ENCODE peak calls at places on chromosomes 6 and 20, in six cellular contexts. N is H4, U is GM19239, V is IMR-90, G is NCI-H1105, P is posterior cingulate gyrus. F is an unnamed sample.

GRCh38 chr20:50930139-50931047 is 844 bp downstream of the ADNP start:
- DNase-seq in U (no peak), G (no peak), V (no peak), P (peak; percentile 70), N (no peak), F (no peak)

GRCh38 chr6:32178547-32179440 is 589 bp downstream of the RNF5 start:
- DNase-seq in V (no peak), N (no peak), U (no peak), P (no peak), G (no peak), F (no peak)

GRCh38 chr6:122696079-122696478 is 83.4 kb upstream of the FABP7 start:
- DNase-seq in P (no peak), U (no peak), G (no peak), V (peak; percentile 94), N (peak; percentile 37), F (no peak)

GRCh38 chr6:156925718-156926607 is 148.8 kb downstream of the ARID1B start:
- DNase-seq in N (no peak), U (no peak), V (no peak), P (no peak), G (no peak), F (no peak)

GRCh38 chr6:63975685-63976084 is 340.1 kb downstream of the PHF3 start:
- DNase-seq in P (no peak), N (no peak), V (no peak), G (no peak), U (no peak), F (no peak)

GRCh38 chr6:13377054-13377758 is 48.9 kb upstream of the TBC1D7 start:
- DNase-seq in U (no peak), N (no peak), P (no peak), V (no peak), G (no peak), F (no peak)

GRCh38 chr6:154932562-154933027 is 62.5 kb upstream of the TIAM2 start:
- DNase-seq in V (peak; percentile 78), P (no peak), G (no peak), U (no peak), N (peak; percentile 58), F (peak; percentile 61)

GRCh38 chr20:3090565-3090964 is 6.0 kb upstream of the AVP start:
- DNase-seq in G (no peak), V (no peak), N (no peak), P (no peak), U (no peak), F (no peak)

GRCh38 chr6:12602951-12603710 is 113.4 kb upstream of the PHACTR1 start:
- DNase-seq in U (no peak), P (no peak), G (peak; percentile 9), N (peak; percentile 66), V (peak; percentile 77), F (no peak)

GRCh38 chr6:28816909-28817807 is 106.6 kb downstream of the TRIM27 start:
- DNase-seq in N (peak; percentile 80), V (peak; percentile 86), G (peak; percentile 17), U (peak; percentile 16), P (no peak), F (no peak)

GRCh38 chr6:83127976-83128375 is 60.5 kb downstream of the DOP1A start:
- DNase-seq in N (no peak), V (peak; percentile 79), P (no peak), G (no peak), U (no peak), F (no peak)

GRCh38 chr20:63706852-63707557 is 771 bp downstream of the ARFRP1 start:
- DNase-seq in U (peak; percentile 73), P (peak; percentile 88), N (peak; percentile 5), V (peak; percentile 35), G (no peak), F (no peak)

GRCh38 chr6:51098801-51099200 is 280.1 kb downstream of the TFAP2B start:
- DNase-seq in U (no peak), G (no peak), P (no peak), N (no peak), V (no peak), F (no peak)

GRCh38 chr6:56850618-56851017 is 104.3 kb upstream of the BEND6 start:
- DNase-seq in P (no peak), N (no peak), V (no peak), G (no peak), U (no peak), F (no peak)

GRCh38 chr20:19943021-19943659 is 74.0 kb upstream of the NAA20 start:
- DNase-seq in G (no peak), U (no peak), V (no peak), N (no peak), P (no peak), F (no peak)

GRCh38 chr6:37517411-37517812 is 17.7 kb upstream of the CCDC167 start:
- DNase-seq in V (no peak), N (peak; percentile 83), P (peak; percentile 8), G (no peak), U (no peak), F (no peak)

GRCh38 chr20:32656827-32657226 is 16.9 kb downstream of the C20orf203 start:
- DNase-seq in V (no peak), G (no peak), P (no peak), N (no peak), U (no peak), F (no peak)

GRCh38 chr6:133203344-133203697 is 37.8 kb upstream of the EYA4 start:
- DNase-seq in N (no peak), U (no peak), V (no peak), G (no peak), P (no peak), F (no peak)

GRCh38 chr6:144264270-144265060 is 20.7 kb upstream of the UTRN start:
- DNase-seq in U (no peak), G (no peak), V (peak; percentile 90), P (no peak), N (peak; percentile 77), F (peak; percentile 68)

GRCh38 chr6:44047801-44048200 is 79.5 kb downstream of the MRPL14 start:
- DNase-seq in G (no peak), P (no peak), U (no peak), N (no peak), V (no peak), F (no peak)

F was measured in NT2/D1.